ENCODE peak calls at places on chromosomes 3 and 15, in six cellular contexts. D is body of pancreas; Y is GM12864; E is activated naive CD4-positive, alpha-beta T cell; F is stimulated activated CD8-positive, alpha-beta memory T cell treated with anti-CD3 and anti-CD28 coated beads, Interleukin-7, amount 100 ng/mL, for 24 hours; R is RCC 7860. O is an unnamed sample.

GRCh38 chr3:184361532-184361931 is at the start of the genes CLCN2 and POLR2H:
- DNase-seq in D (peak; percentile 51), R (peak; percentile 33), Y (no peak), F (peak; percentile 8), E (no peak), O (peak; percentile 65)

GRCh38 chr15:38814891-38815290 is 250.3 kb upstream of the RASGRP1 start:
- DNase-seq in R (no peak), E (no peak), F (no peak), D (no peak), Y (no peak), O (no peak)

GRCh38 chr15:65076486-65077290 is at the start of gene KBTBD13:
- DNase-seq in E (no peak), D (no peak), Y (no peak), F (no peak), R (no peak), O (no peak)

GRCh38 chr3:71984843-71985594 is 200.1 kb upstream of the PROK2 start:
- DNase-seq in F (no peak), R (no peak), D (no peak), E (no peak), Y (peak; percentile 95), O (no peak)

GRCh38 chr3:126676919-126677705 is 22.2 kb upstream of the TXNRD3 start:
- DNase-seq in F (no peak), R (no peak), D (no peak), E (no peak), Y (no peak), O (no peak)

GRCh38 chr15:70853855-70854668 is at the start of gene LARP6:
- DNase-seq in D (peak; percentile 56), E (no peak), F (peak; percentile 5), R (no peak), Y (no peak), O (peak; percentile 73)

GRCh38 chr3:39961404-39961693 is 151.9 kb downstream of the MYRIP start:
- DNase-seq in D (no peak), R (no peak), Y (no peak), F (no peak), E (no peak), O (no peak)

GRCh38 chr3:104575631-104576030 is 791.1 kb upstream of the ALCAM start:
- DNase-seq in F (no peak), D (no peak), R (no peak), E (no peak), Y (no peak), O (no peak)

GRCh38 chr3:89113887-89114840 is 6.7 kb downstream of the EPHA3 start:
- DNase-seq in F (no peak), Y (no peak), D (peak; percentile 72), R (no peak), E (no peak), O (peak; percentile 55)

GRCh38 chr3:140499114-140499757 is 178.6 kb upstream of the TRIM42 start:
- DNase-seq in R (no peak), Y (no peak), D (no peak), F (no peak), E (no peak), O (no peak)

GRCh38 chr3:31973081-31973480 is 8.0 kb downstream of the OSBPL10 start:
- DNase-seq in E (no peak), F (no peak), D (no peak), Y (no peak), R (no peak), O (no peak)

GRCh38 chr15:85394552-85395333 is 14.3 kb downstream of the AKAP13 start:
- DNase-seq in F (no peak), E (no peak), D (no peak), Y (no peak), R (peak; percentile 20), O (no peak)

GRCh38 chr15:81886586-81886985 is 159.2 kb downstream of the MEX3B start:
- DNase-seq in R (no peak), E (no peak), D (no peak), Y (no peak), F (no peak), O (no peak)

GRCh38 chr3:56894912-56895431 is 93.2 kb upstream of the ARHGEF3 start:
- DNase-seq in D (no peak), E (no peak), F (no peak), Y (peak; percentile 19), R (no peak), O (no peak)

O was measured in mesothelial cell of epicardium.